ENCODE peak calls at places on chromosomes 3 and 15, in four cellular contexts. D, E, N and X are unnamed samples.

GRCh38 chr15:88835646-88836045 is 32.4 kb downstream of the ACAN start:
- DNase-seq in N (no peak), D (no peak), E (no peak), X (no peak)

GRCh38 chr15:38187646-38188313 is 64.9 kb upstream of the SPRED1 start:
- DNase-seq in N (peak), E (no peak), D (no peak), X (no peak)

GRCh38 chr3:31695280-31696008 is 162.7 kb downstream of the STT3B start:
- DNase-seq in D (peak), N (no peak), E (no peak), X (no peak)

GRCh38 chr3:81465510-81465909 is 295.9 kb downstream of the GBE1 start:
- DNase-seq in D (no peak), N (no peak), E (no peak), X (no peak)

GRCh38 chr3:157135671-157136396 is 24.1 kb downstream of the CCNL1 start:
- DNase-seq in E (no peak), N (peak), D (peak), X (no peak)

GRCh38 chr3:24519368-24520100 is 24.9 kb upstream of the THRB start:
- DNase-seq in E (peak), D (peak), N (peak), X (no peak)

GRCh38 chr15:68556139-68556990 is 22.4 kb upstream of the CORO2B start:
- DNase-seq in E (no peak), N (no peak), D (no peak), X (no peak)

GRCh38 chr3:128293930-128294329 is 140.6 kb downstream of the EEFSEC start:
- DNase-seq in D (no peak), E (no peak), N (no peak), X (no peak)

GRCh38 chr3:130462089-130462488 is 54.9 kb upstream of the COL6A6 start:
- DNase-seq in N (no peak), D (no peak), E (no peak), X (no peak)

GRCh38 chr15:68819451-68820204 is 1.1 kb downstream of the ANP32A start:
- DNase-seq in E (no peak), D (no peak), N (peak), X (peak)

GRCh38 chr3:138186803-138187295 is 252 bp upstream of the ARMC8 start:
- DNase-seq in E (peak), N (no peak), D (peak), X (peak)

GRCh38 chr3:141454906-141455602 is 31.8 kb upstream of the RASA2 start:
- DNase-seq in D (peak), E (peak), N (peak), X (peak)

GRCh38 chr3:51711352-51712019 is 4.6 kb downstream of the GRM2 start:
- DNase-seq in N (no peak), D (no peak), E (no peak), X (no peak)

GRCh38 chr15:75203908-75204263 is 2.2 kb downstream of the C15orf39 start:
- DNase-seq in D (no peak), E (no peak), N (no peak), X (no peak)

GRCh38 chr15:38702178-38702912 is 137.7 kb upstream of the RASGRP1 start:
- DNase-seq in E (no peak), D (no peak), N (peak), X (no peak)

GRCh38 chr15:28947241-28947674 is 61.5 kb downstream of the APBA2 start:
- DNase-seq in N (no peak), E (no peak), D (no peak), X (no peak)

GRCh38 chr3:52297242-52298146 is 9.9 kb downstream of the GLYCTK start:
- DNase-seq in E (no peak), D (no peak), N (no peak), X (no peak)

GRCh38 chr3:123143669-123144411 is 57.9 kb upstream of the SEC22A start:
- DNase-seq in E (no peak), D (no peak), N (peak), X (peak)

GRCh38 chr3:110902453-110903085 is 169.0 kb upstream of the NECTIN3 start:
- DNase-seq in E (no peak), N (no peak), D (no peak), X (no peak)

GRCh38 chr3:16329792-16330061 is 64.7 kb downstream of the OXNAD1 start:
- DNase-seq in E (no peak), D (no peak), N (no peak), X (no peak)

GRCh38 chr15:59741274-59741906 is 52.3 kb upstream of the BNIP2 start:
- DNase-seq in N (peak), E (no peak), D (no peak), X (peak)

GRCh38 chr3:122014741-122015140 is 7.3 kb downstream of the ILDR1 start:
- DNase-seq in D (no peak), N (no peak), E (peak), X (no peak)

GRCh38 chr15:63672369-63672768 is 75.2 kb downstream of the FBXL22 start:
- DNase-seq in N (no peak), D (no peak), E (no peak), X (no peak)

GRCh38 chr3:77601853-77602440 is 562.0 kb downstream of the ROBO2 start:
- DNase-seq in D (no peak), N (no peak), E (no peak), X (no peak)

GRCh38 chr3:19934098-19934566 is at the start of gene EFHB:
- DNase-seq in D (peak), N (peak), E (no peak), X (peak)

GRCh38 chr3:115861166-115861733 is 237.9 kb downstream of the GAP43 start:
- DNase-seq in D (no peak), E (no peak), N (no peak), X (peak)

GRCh38 chr3:122560680-122561079 is 3.4 kb downstream of the PARP9 start:
- DNase-seq in N (peak), D (peak), E (peak), X (peak)

GRCh38 chr3:64361962-64362735 is 136.9 kb upstream of the PRICKLE2 start:
- DNase-seq in D (no peak), E (no peak), N (no peak), X (no peak)

GRCh38 chr15:57387011-57387410 is 10.7 kb downstream of the CGNL1 start:
- DNase-seq in N (no peak), E (no peak), D (no peak), X (no peak)

GRCh38 chr15:74319596-74320357 is 47.7 kb downstream of the CYP11A1 start:
- DNase-seq in N (no peak), D (no peak), E (no peak), X (no peak)

GRCh38 chr3:138455801-138456716 is 21.6 kb downstream of the ESYT3 start:
- DNase-seq in N (no peak), E (no peak), D (no peak), X (no peak)

GRCh38 chr3:38840987-38841386 is 25.0 kb upstream of the SCN10A start:
- DNase-seq in D (no peak), N (no peak), E (no peak), X (no peak)

GRCh38 chr3:112770026-112770626 is 76.5 kb downstream of the CD200R1L start:
- DNase-seq in E (no peak), D (peak), N (no peak), X (no peak)

GRCh38 chr15:36363335-36363734 is 216.1 kb upstream of the CDIN1 start:
- DNase-seq in D (no peak), E (no peak), N (no peak), X (no peak)

GRCh38 chr3:149382091-149382467 is 4.6 kb upstream of the TM4SF1 start:
- DNase-seq in N (no peak), E (no peak), D (no peak), X (no peak)

GRCh38 chr15:48861813-48862431 is 16.0 kb upstream of the EID1 start:
- DNase-seq in E (no peak), D (peak), N (peak), X (peak)

GRCh38 chr3:153028336-153028735 is 133.7 kb upstream of the RAP2B start:
- DNase-seq in N (no peak), E (no peak), D (no peak), X (no peak)

GRCh38 chr15:27889258-27889657 is 209.9 kb downstream of the OCA2 start:
- DNase-seq in E (no peak), D (no peak), N (no peak), X (no peak)
- TF ChIP-seq TARDBP in E (no peak), D (no peak), N (no peak), X (no peak)

DNA sequence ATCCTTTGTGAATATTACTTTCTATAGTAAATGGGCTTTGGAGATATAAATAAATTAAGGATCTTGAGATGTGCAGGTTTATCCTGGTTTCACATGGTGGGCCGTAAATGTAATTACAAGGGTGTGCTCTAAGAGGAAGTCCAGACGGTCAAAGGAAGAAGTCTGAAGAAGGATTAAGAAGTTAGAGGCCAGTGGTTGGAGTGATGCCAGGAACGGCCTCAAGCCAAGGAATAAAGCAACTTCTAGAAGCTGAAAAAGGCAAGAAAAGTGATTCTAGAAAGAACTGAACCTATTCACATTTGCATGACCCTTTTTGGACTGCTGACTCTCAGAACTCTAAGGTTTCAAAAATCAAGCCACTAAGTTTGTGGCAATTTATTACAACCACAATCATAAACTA is 981.3 kb upstream of the ALCAM start:
- DNase-seq in D (no peak), E (no peak), N (no peak), X (no peak)
- TF ChIP-seq TARDBP in D (no peak), E (no peak), N (no peak), X (no peak)

GRCh38 chr3:116873142-116873541 is 163.6 kb downstream of the TUSC7 start:
- DNase-seq in E (no peak), N (no peak), D (no peak), X (no peak)

GRCh38 chr3:116877968-116878367 is 168.4 kb downstream of the TUSC7 start:
- DNase-seq in E (peak), D (no peak), N (no peak), X (no peak)
- TF ChIP-seq TARDBP in E (no peak), D (no peak), N (no peak), X (no peak)

DNA sequence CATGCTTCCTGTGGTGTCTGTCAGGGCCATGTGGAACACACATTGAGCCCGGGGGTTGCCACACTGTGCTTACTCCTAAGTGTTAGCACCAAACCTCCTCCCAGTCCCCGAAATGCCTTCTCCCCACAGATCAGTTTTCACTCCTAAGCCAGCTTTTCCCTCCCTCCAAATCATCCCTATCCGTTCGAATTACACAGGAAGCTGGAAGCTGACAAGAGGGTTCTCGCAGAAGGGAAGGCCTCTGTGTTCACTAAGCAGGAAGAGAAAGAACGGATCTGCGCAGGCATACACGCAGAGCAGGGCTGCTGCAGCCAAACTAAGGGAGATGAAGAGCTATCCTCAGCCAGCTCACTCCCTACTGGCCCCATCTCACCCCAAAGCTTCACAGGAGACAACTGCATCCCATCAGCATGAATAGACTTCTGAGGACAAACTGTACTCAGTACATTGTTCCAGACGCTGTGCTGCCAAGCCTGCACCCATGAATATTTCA is 32.3 kb downstream of the XXYLT1 start:
- DNase-seq in N (no peak), D (no peak), E (no peak), X (no peak)
- TF ChIP-seq TARDBP in N (no peak), D (no peak), E (no peak), X (no peak)

GRCh38 chr3:49424816-49425215 is 2.5 kb upstream of the AMT start:
- DNase-seq in N (no peak), D (no peak), E (no peak), X (no peak)

GRCh38 chr3:49427581-49427980 is 1.5 kb downstream of the NICN1 start:
- DNase-seq in D (no peak), E (no peak), N (no peak), X (no peak)

DNA sequence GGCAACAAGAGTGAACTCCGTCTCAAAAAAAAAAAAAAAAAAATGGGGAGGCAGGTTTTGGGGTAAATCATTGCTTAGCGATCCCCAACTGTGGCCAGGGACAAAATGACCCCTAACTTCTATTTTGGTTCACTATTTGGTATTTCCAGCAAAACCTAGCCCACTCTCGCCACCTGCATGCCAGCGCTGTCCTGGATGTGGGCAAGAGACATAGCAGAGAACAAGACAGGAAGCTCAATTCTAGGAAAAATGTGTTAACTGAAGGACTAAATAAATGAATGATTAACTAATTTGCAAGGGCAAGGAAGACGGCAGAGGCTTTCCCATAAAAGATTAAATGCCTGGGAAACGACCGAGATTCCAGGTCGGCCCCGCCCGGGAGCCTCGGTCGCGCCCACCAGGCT is 425 bp downstream of the NICN1 start:
- DNase-seq in E (no peak), D (no peak), N (no peak), X (no peak)
- TF ChIP-seq TARDBP in E (no peak), D (no peak), N (no peak), X (no peak)

GRCh38 chr3:120071259-120071658 is 23.0 kb downstream of the GSK3B start:
- DNase-seq in E (no peak), N (no peak), D (no peak), X (no peak)
- TF ChIP-seq TARDBP in E (no peak), N (no peak), D (no peak), X (no peak)

GRCh38 chr3:13159890-13160289 is 86.7 kb upstream of the IQSEC1 start:
- DNase-seq in E (no peak), D (no peak), N (no peak), X (no peak)

GRCh38 chr3:13162550-13163320 is 89.5 kb upstream of the IQSEC1 start:
- DNase-seq in D (no peak), E (no peak), N (no peak), X (no peak)

GRCh38 chr3:13160619-13161018 is 87.4 kb upstream of the IQSEC1 start:
- DNase-seq in D (no peak), N (no peak), E (no peak), X (no peak)

GRCh38 chr3:13161771-13162535 is 88.7 kb upstream of the IQSEC1 start:
- DNase-seq in N (no peak), D (no peak), E (no peak), X (no peak)

GRCh38 chr3:13161021-13161759 is 88.0 kb upstream of the IQSEC1 start:
- DNase-seq in E (no peak), N (no peak), D (no peak), X (no peak)
- TF ChIP-seq TARDBP in E (no peak), N (no peak), D (no peak), X (no peak)

DNA sequence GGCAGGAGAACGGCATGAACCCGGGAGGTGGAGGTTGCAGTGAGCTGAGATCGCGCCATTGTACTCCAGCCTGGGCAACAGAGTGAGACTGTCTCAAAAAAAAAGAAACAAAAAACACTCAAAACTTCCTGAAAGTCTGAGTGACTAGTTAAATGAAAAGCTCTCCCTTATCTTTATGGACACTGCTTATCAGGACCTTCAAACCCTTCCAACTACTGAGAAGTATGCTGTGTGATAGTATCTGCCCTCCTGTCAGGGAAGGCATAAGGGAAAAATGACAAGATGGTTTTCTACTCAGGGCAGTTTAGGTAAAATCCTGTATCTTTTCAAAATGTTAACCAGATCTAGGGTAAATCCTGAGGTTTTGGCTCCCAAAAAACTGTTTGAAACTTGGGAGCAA is 21.8 kb downstream of the EMC7 start:
- DNase-seq in N (no peak), E (no peak), D (no peak), X (no peak)
- TF ChIP-seq TARDBP in N (no peak), E (no peak), D (no peak), X (no peak)

DNA sequence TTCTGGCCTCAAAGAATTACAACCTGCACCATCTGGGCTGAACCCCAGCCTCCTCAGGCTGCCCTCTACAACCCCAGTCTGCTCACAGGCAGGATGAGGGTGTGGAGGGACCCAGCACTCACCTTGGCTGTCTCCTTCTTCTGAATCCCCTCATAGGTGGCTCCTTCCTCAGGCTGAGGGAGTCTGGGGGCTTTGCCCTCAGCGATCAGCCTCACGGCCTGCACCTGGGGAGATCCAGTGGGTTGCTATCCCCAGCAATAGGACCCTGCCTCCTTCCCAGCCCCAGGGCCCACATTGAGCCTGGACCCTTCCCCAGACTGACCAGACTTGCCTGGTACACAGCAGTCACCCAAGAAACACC is 25.1 kb downstream of the ALDH1L1 start:
- DNase-seq in E (no peak), D (no peak), N (no peak), X (no peak)
- TF ChIP-seq TARDBP in E (no peak), D (no peak), N (no peak), X (no peak)

DNA sequence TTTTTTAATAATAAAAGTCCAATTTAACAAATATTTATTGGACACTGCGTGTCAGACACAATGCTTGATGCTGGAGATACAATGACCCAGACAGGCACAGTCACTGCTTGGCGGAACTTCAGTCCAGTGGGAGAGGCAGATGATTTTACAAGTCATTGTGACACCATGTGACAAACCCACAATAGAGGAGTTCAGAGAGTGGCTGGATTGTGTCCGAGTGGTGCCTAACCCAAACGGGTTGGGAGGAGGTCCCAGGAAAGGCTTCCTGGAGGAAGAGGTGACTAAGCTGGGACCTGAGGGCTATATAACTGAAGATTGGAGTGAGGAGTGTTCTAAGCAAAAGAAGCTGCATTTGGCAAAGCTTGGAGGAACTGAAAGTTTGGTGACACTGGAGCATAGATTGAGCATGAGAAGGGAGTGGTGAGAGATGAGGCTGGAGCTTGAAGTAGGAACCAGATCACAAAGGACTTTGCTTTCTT is 41.4 kb downstream of the CRTC3 start:
- DNase-seq in D (peak), N (no peak), E (no peak), X (no peak)
- TF ChIP-seq TARDBP in D (no peak), N (no peak), E (no peak), X (no peak)